ENCODE peak calls at places on chromosomes 6 and 20, in six cellular contexts. Y is NCI-H460; A is GM03348; N is germinal center; W is activated CD8-positive, alpha-beta memory T cell treated with anti-CD3 and anti-CD28 coated beads for 48 hours; P is NCI-H1930. O is an unnamed sample.

GRCh38 chr20:58967652-58968429 is 13.2 kb upstream of the NELFCD start:
- DNase-seq in Y (no peak), A (no peak), N (no peak), W (no peak), P (no peak), O (no peak)

GRCh38 chr20:25566821-25567220 is 18.5 kb downstream of the NINL start:
- DNase-seq in Y (no peak), A (no peak), N (no peak), W (no peak), P (no peak), O (no peak)

GRCh38 chr6:133966654-133967300 is 13.8 kb downstream of the TBPL1 start:
- DNase-seq in Y (no peak), A (no peak), N (peak), W (no peak), P (no peak), O (no peak)

GRCh38 chr20:57277398-57278105 is 11.1 kb upstream of the BMP7 start:
- DNase-seq in Y (no peak), A (no peak), N (no peak), W (no peak), P (no peak), O (no peak)

GRCh38 chr6:168107191-168107940 is 28.4 kb upstream of the FRMD1 start:
- DNase-seq in Y (no peak), A (no peak), N (no peak), W (no peak), P (no peak), O (peak)

GRCh38 chr6:15207923-15208322 is 37.9 kb upstream of the JARID2 start:
- DNase-seq in Y (no peak), A (no peak), N (no peak), W (no peak), P (no peak), O (peak)

GRCh38 chr20:8376940-8377339 is 244.9 kb downstream of the PLCB1 start:
- DNase-seq in Y (no peak), A (no peak), N (no peak), W (no peak), P (no peak), O (no peak)

GRCh38 chr6:29926795-29927427 is 15.4 kb upstream of the HLA-A start:
- DNase-seq in Y (peak), A (peak), N (peak), W (no peak), P (no peak), O (peak)

GRCh38 chr6:85435872-85436271 is 14.0 kb upstream of the NT5E start:
- DNase-seq in Y (no peak), A (no peak), N (no peak), W (no peak), P (no peak), O (no peak)

GRCh38 chr6:134816780-134817179 is 133.1 kb downstream of the ALDH8A1 start:
- DNase-seq in Y (no peak), A (no peak), N (no peak), W (no peak), P (no peak), O (no peak)

GRCh38 chr6:143158113-143158581 is 97.5 kb downstream of the AIG1 start:
- DNase-seq in Y (peak), A (no peak), N (no peak), W (no peak), P (no peak), O (no peak)

GRCh38 chr6:161481786-161482516 is 208.1 kb upstream of the AGPAT4 start:
- DNase-seq in Y (no peak), A (no peak), N (no peak), W (no peak), P (no peak), O (no peak)